ENCODE peak calls at places on chromosomes 11 and 22, in nine cellular contexts. V is fibroblast of lung, Y is A673, B is mucosa of descending colon, Z is body of pancreas, X is mesenchymal stem cell, W is heart right ventricle, P is PC-3, F is PC-9. S is an unnamed sample.

GRCh38 chr11:130585545-130585944 is 137.1 kb downstream of the ADAMTS15 start:
- DNase-seq in V (peak; percentile 90), Y (no peak), B (no peak), Z (no peak), X (no peak), W (no peak), P (peak; percentile 75), F (peak; percentile 29), S (no peak)

GRCh38 chr22:35605787-35606492 is 11.2 kb downstream of the MB start:
- DNase-seq in V (no peak), Y (no peak), B (no peak), Z (no peak), X (no peak), W (peak; percentile 70), P (no peak), F (no peak), S (no peak)

GRCh38 chr11:19365743-19366410 is 125.1 kb upstream of the E2F8 start:
- DNase-seq in V (no peak), Y (no peak), B (no peak), Z (no peak), X (no peak), W (no peak), P (peak; percentile 68), F (no peak), S (no peak)

GRCh38 chr11:70720291-70720690 is 322.0 kb downstream of the CTTN start:
- DNase-seq in V (no peak), Y (no peak), B (no peak), Z (no peak), X (no peak), W (no peak), P (no peak), F (no peak), S (no peak)

GRCh38 chr11:74726547-74727182 is 4.6 kb downstream of the CHRDL2 start:
- DNase-seq in V (peak; percentile 50), Y (peak; percentile 73), B (peak; percentile 69), Z (peak; percentile 89), X (peak; percentile 72), W (peak; percentile 70), P (peak; percentile 87), F (peak; percentile 75), S (no peak)

GRCh38 chr11:72235351-72236057 is 8.5 kb downstream of the PHOX2A start:
- DNase-seq in V (no peak), Y (no peak), B (no peak), Z (no peak), X (no peak), W (no peak), P (no peak), F (no peak), S (no peak)

GRCh38 chr11:61959678-61960077 is 7.8 kb downstream of the FTH1 start:
- DNase-seq in V (no peak), Y (no peak), B (no peak), Z (no peak), X (no peak), W (no peak), P (no peak), F (no peak), S (no peak)

GRCh38 chr11:87879118-87879517 is 296.1 kb downstream of the RAB38 start:
- DNase-seq in V (no peak), Y (no peak), B (no peak), Z (no peak), X (no peak), W (no peak), P (peak; percentile 63), F (no peak), S (no peak)

GRCh38 chr11:34999453-34999852 is 83.0 kb downstream of the PDHX start:
- DNase-seq in V (no peak), Y (peak; percentile 61), B (no peak), Z (no peak), X (no peak), W (no peak), P (no peak), F (no peak), S (no peak)

GRCh38 chr22:17562906-17563870 is at the start of gene SLC25A18:
- DNase-seq in V (peak; percentile 30), Y (no peak), B (no peak), Z (peak; percentile 49), X (peak; percentile 29), W (peak; percentile 50), P (no peak), F (no peak), S (no peak)

GRCh38 chr11:3837793-3838192 is 3.0 kb downstream of the RHOG start:
- DNase-seq in V (no peak), Y (no peak), B (no peak), Z (peak; percentile 13), X (no peak), W (peak; percentile 59), P (no peak), F (no peak), S (no peak)

GRCh38 chr11:3835100-3835485 is 5.7 kb downstream of the RHOG start:
- DNase-seq in V (no peak), Y (no peak), B (no peak), Z (no peak), X (no peak), W (no peak), P (no peak), F (no peak), S (no peak)

GRCh38 chr11:3836903-3837302 is 3.9 kb downstream of the RHOG start:
- DNase-seq in V (no peak), Y (no peak), B (peak; percentile 83), Z (peak; percentile 14), X (no peak), W (peak; percentile 36), P (no peak), F (no peak), S (no peak)

GRCh38 chr11:3834349-3835099 is 6.2 kb downstream of the RHOG start:
- DNase-seq in V (no peak), Y (no peak), B (peak; percentile 69), Z (peak; percentile 19), X (no peak), W (peak; percentile 61), P (no peak), F (no peak), S (no peak)

DNA sequence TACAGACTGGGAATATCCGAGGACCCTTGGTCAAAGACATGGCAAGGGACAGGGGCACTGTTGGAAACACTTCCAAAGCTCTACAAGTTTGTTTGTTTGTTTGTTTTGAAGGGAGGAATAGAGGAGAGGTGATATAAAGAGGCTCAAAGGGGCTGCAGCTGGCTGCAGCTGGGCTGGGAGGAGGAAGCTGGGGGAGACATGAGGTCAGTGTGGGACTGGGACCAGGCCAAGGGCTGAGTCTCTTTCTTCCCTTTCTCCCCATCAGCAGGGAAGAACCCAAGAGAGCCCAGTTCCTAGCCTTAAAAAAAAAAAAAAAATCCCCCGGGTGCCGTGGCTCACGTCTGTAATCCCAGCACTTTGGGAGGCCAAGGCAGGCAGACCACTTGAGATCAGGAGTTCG is 5.0 kb downstream of the RHOG start:
- DNase-seq in V (no peak), Y (no peak), B (no peak), Z (no peak), X (no peak), W (peak; percentile 36), P (no peak), F (no peak), S (no peak)
- H3K4me1 ChIP-seq in V (peaks cover 11% of the 10 kb centered on the region), Y (no peaks in the 10 kb centered on the region), B (peaks cover 55% of the 10 kb centered on the region), Z (peaks cover 44% of the 10 kb centered on the region), X (peaks cover 17% of the 10 kb centered on the region), W (peaks cover 81% of the 10 kb centered on the region), P (peaks cover 11% of the 10 kb centered on the region), F (peaks cover 3% of the 10 kb centered on the region), S (peaks cover 3% of the 10 kb centered on the region)

GRCh38 chr11:118322721-118323120 is 18.2 kb downstream of the CD3E start:
- DNase-seq in V (no peak), Y (no peak), B (no peak), Z (no peak), X (no peak), W (no peak), P (no peak), F (no peak), S (no peak)

GRCh38 chr11:118320515-118320914 is 16.0 kb downstream of the CD3E start:
- DNase-seq in V (no peak), Y (no peak), B (no peak), Z (no peak), X (no peak), W (no peak), P (no peak), F (no peak), S (no peak)

GRCh38 chr11:118318112-118319030 is 13.8 kb downstream of the CD3E start:
- DNase-seq in V (no peak), Y (no peak), B (no peak), Z (no peak), X (no peak), W (no peak), P (peak; percentile 30), F (no peak), S (no peak)

GRCh38 chr11:118321386-118322082 is 17.0 kb downstream of the CD3E start:
- DNase-seq in V (no peak), Y (no peak), B (no peak), Z (no peak), X (peak; percentile 1), W (no peak), P (peak; percentile 86), F (peak; percentile 59), S (no peak)

GRCh38 chr11:118319031-118319814 is 14.7 kb downstream of the CD3E start:
- DNase-seq in V (no peak), Y (no peak), B (no peak), Z (no peak), X (no peak), W (no peak), P (no peak), F (no peak), S (no peak)
- H3K4me1 ChIP-seq in V (no peaks in the 10 kb centered on the region), Y (no peaks in the 10 kb centered on the region), B (peaks cover 34% of the 10 kb centered on the region), Z (peaks cover 33% of the 10 kb centered on the region), X (peaks cover 4% of the 10 kb centered on the region), W (peaks cover 15% of the 10 kb centered on the region), P (peaks cover 51% of the 10 kb centered on the region), F (peaks cover 89% of the 10 kb centered on the region), S (peaks cover 10% of the 10 kb centered on the region)

GRCh38 chr11:46346886-46347636 is at the start of gene DGKZ:
- DNase-seq in V (peak; percentile 70), Y (peak; percentile 97), B (peak; percentile 93), Z (peak; percentile 92), X (peak; percentile 71), W (peak; percentile 79), P (peak; percentile 87), F (peak; percentile 97), S (no peak)
- H3K4me1 ChIP-seq in V (peaks cover 9% of the 10 kb centered on the region), Y (peaks cover 50% of the 10 kb centered on the region), B (peaks cover 18% of the 10 kb centered on the region), Z (peaks cover 57% of the 10 kb centered on the region), X (peaks cover 31% of the 10 kb centered on the region), W (peaks cover 65% of the 10 kb centered on the region), P (peaks cover 12% of the 10 kb centered on the region), F (peaks cover 36% of the 10 kb centered on the region), S (peaks cover 5% of the 10 kb centered on the region)

DNA sequence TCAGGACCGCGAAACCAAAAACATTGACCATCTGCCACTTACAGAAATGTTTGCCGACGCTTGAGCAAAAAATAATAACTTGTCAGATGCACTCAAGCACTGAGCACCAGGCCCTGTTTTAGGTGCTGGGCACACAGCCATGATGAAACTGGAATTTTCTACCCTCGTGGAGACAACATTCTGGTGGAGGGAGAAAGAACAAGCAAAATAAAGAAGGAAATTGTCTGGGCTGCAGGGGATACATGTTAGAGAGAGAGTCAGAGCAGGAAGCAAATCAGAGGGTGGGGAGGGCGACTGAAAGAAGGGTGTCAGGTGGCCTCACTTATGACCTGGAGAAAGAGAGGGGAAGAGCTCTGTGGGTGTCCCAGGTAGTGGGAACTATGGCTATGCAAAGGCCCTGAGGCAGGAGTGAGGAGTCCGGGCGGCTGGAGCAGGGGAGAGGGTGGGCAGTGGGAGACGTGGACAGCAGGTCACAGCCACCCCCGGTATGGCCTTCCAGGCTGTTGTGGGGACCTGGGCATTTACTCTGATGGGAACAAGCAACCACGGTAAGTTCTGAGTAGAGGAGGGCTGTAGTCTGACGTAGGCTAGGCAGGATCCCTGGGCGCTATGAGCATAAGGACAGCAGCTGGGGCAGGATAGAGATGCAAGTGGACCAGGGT is 78.8 kb downstream of the MYEOV start:
- DNase-seq in V (no peak), Y (no peak), B (no peak), Z (no peak), X (no peak), W (peak; percentile 1), P (no peak), F (no peak), S (peak; percentile 29)
- H3K4me1 ChIP-seq in V (no peaks in the 10 kb centered on the region), Y (peaks cover 27% of the 10 kb centered on the region), B (peaks cover 27% of the 10 kb centered on the region), Z (no peaks in the 10 kb centered on the region), X (peaks cover 15% of the 10 kb centered on the region), W (no peaks in the 10 kb centered on the region), P (peaks cover 21% of the 10 kb centered on the region), F (peaks cover 15% of the 10 kb centered on the region), S (peaks cover 26% of the 10 kb centered on the region)

S was measured in RWPE2.